ENCODE peak calls at places on chromosomes 2 and 18, in nine cellular contexts. G, X, D, V, Y, M, J, P and A are unnamed samples.

GRCh38 chr2:25744055-25744454 is 70.7 kb upstream of the DTNB start:
- DNase-seq in G (no peak), X (no peak), D (no peak), V (no peak), Y (no peak), M (no peak), J (no peak), P (no peak), A (no peak)

GRCh38 chr2:65626831-65627230 is 194.4 kb upstream of the SPRED2 start:
- DNase-seq in G (no peak), X (no peak), D (no peak), V (no peak), Y (no peak), M (no peak), J (no peak), P (no peak), A (no peak)

GRCh38 chr18:25915907-25916306 is 174.5 kb downstream of the SS18 start:
- DNase-seq in G (no peak), X (no peak), D (no peak), V (no peak), Y (no peak), M (no peak), J (no peak), P (no peak), A (no peak)

GRCh38 chr2:229129738-229130371 is 141.2 kb downstream of the PID1 start:
- DNase-seq in G (peak; percentile 65), X (no peak), D (peak; percentile 56), V (no peak), Y (no peak), M (no peak), J (peak; percentile 68), P (no peak), A (no peak)

GRCh38 chr2:190180313-190181065 is 118.0 kb upstream of the MSTN start:
- DNase-seq in G (peak; percentile 27), X (peak; percentile 6), D (peak; percentile 90), V (peak; percentile 75), Y (peak; percentile 25), M (no peak), J (no peak), P (no peak), A (no peak)

GRCh38 chr2:174259981-174260380 is 11.6 kb upstream of the OLA1 start:
- DNase-seq in G (peak; percentile 59), X (no peak), D (peak; percentile 33), V (no peak), Y (no peak), M (no peak), J (peak; percentile 55), P (peak; percentile 54), A (no peak)

GRCh38 chr2:214542251-214542650 is 131.4 kb downstream of the VWC2L start:
- DNase-seq in G (peak; percentile 34), X (no peak), D (no peak), V (no peak), Y (no peak), M (no peak), J (no peak), P (no peak), A (no peak)

GRCh38 chr2:21018290-21018689 is 25.6 kb downstream of the APOB start:
- DNase-seq in G (no peak), X (no peak), D (no peak), V (no peak), Y (no peak), M (no peak), J (no peak), P (no peak), A (no peak)

GRCh38 chr2:191037351-191037750 is 23.4 kb upstream of the STAT1 start:
- DNase-seq in G (no peak), X (no peak), D (no peak), V (no peak), Y (no peak), M (no peak), J (no peak), P (no peak), A (no peak)

GRCh38 chr2:177147093-177147694 is 65.4 kb upstream of the HNRNPA3 start:
- DNase-seq in G (peak; percentile 47), X (no peak), D (peak; percentile 55), V (peak; percentile 37), Y (peak; percentile 60), M (peak; percentile 28), J (peak; percentile 75), P (peak; percentile 18), A (peak; percentile 78)

GRCh38 chr2:183718246-183718645 is 594.0 kb downstream of the NUP35 start:
- DNase-seq in G (no peak), X (no peak), D (no peak), V (no peak), Y (no peak), M (no peak), J (no peak), P (no peak), A (no peak)

GRCh38 chr2:10778724-10779115 is 33.9 kb downstream of the PDIA6 start:
- DNase-seq in G (no peak), X (no peak), D (no peak), V (no peak), Y (no peak), M (no peak), J (no peak), P (no peak), A (no peak)

GRCh38 chr2:165961818-165962217 is 8.2 kb upstream of the TTC21B start:
- DNase-seq in G (no peak), X (no peak), D (no peak), V (no peak), Y (no peak), M (no peak), J (no peak), P (no peak), A (no peak)

GRCh38 chr2:3204451-3204850 is 173.2 kb downstream of the EIPR1 start:
- DNase-seq in G (no peak), X (no peak), D (no peak), V (no peak), Y (no peak), M (no peak), J (no peak), P (no peak), A (no peak)

GRCh38 chr18:73750052-73750451 is 397.6 kb downstream of the FBXO15 start:
- DNase-seq in G (peak; percentile 23), X (no peak), D (no peak), V (no peak), Y (no peak), M (no peak), J (no peak), P (no peak), A (no peak)

GRCh38 chr2:238868616-238869292 is 20.9 kb downstream of the TWIST2 start:
- DNase-seq in G (peak; percentile 60), X (no peak), D (no peak), V (no peak), Y (no peak), M (no peak), J (no peak), P (peak; percentile 85), A (no peak)

GRCh38 chr2:227363756-227364155 is 15.3 kb downstream of the TM4SF20 start:
- DNase-seq in G (no peak), X (no peak), D (no peak), V (no peak), Y (no peak), M (no peak), J (no peak), P (no peak), A (no peak)

GRCh38 chr2:178891265-178891958 is 84.2 kb upstream of the TTN start:
- DNase-seq in G (peak; percentile 49), X (peak; percentile 46), D (peak; percentile 69), V (peak; percentile 9), Y (peak; percentile 81), M (peak; percentile 24), J (peak; percentile 71), P (peak; percentile 17), A (no peak)

GRCh38 chr2:133040175-133040574 is 370.2 kb upstream of the LYPD1 start:
- DNase-seq in G (peak; percentile 84), X (no peak), D (no peak), V (no peak), Y (no peak), M (no peak), J (peak; percentile 35), P (no peak), A (no peak)

GRCh38 chr18:21444465-21445023 is 156.0 kb downstream of the ESCO1 start:
- DNase-seq in G (peak; percentile 55), X (no peak), D (peak; percentile 71), V (no peak), Y (no peak), M (peak; percentile 3), J (peak; percentile 72), P (no peak), A (no peak)

GRCh38 chr2:33018271-33018670 is 71.5 kb downstream of the LTBP1 start:
- DNase-seq in G (no peak), X (no peak), D (no peak), V (no peak), Y (no peak), M (no peak), J (no peak), P (no peak), A (no peak)

GRCh38 chr18:31301201-31301655 is 16.7 kb upstream of the DSG1 start:
- DNase-seq in G (peak; percentile 59), X (no peak), D (no peak), V (no peak), Y (no peak), M (no peak), J (peak; percentile 27), P (no peak), A (no peak)

GRCh38 chr18:6994053-6994452 is 123.5 kb downstream of the LAMA1 start:
- DNase-seq in G (no peak), X (no peak), D (no peak), V (no peak), Y (no peak), M (no peak), J (no peak), P (peak; percentile 6), A (no peak)

GRCh38 chr18:47284691-47285370 is 33.4 kb upstream of the SKOR2 start:
- DNase-seq in G (no peak), X (no peak), D (no peak), V (no peak), Y (no peak), M (no peak), J (no peak), P (no peak), A (no peak)

GRCh38 chr2:204754898-204755297 is 209.6 kb downstream of the PARD3B start:
- DNase-seq in G (no peak), X (no peak), D (no peak), V (no peak), Y (no peak), M (no peak), J (no peak), P (no peak), A (no peak)

GRCh38 chr2:20339012-20339411 is 11.6 kb downstream of the PUM2 start:
- DNase-seq in G (no peak), X (no peak), D (no peak), V (no peak), Y (no peak), M (no peak), J (no peak), P (no peak), A (no peak)

GRCh38 chr18:11494093-11494492 is 115.3 kb upstream of the SLC35G4 start:
- DNase-seq in G (peak; percentile 69), X (no peak), D (no peak), V (no peak), Y (no peak), M (no peak), J (peak; percentile 48), P (peak; percentile 58), A (no peak)

GRCh38 chr18:74251297-74252031 is 40.3 kb downstream of the CYB5A start:
- DNase-seq in G (peak; percentile 48), X (no peak), D (peak; percentile 70), V (no peak), Y (no peak), M (no peak), J (peak; percentile 10), P (peak; percentile 45), A (no peak)